ENCODE peak calls at places on chromosomes 12 and 14, in six cellular contexts. U is A549, E is uterus, W is lower lobe of right lung, D is K562, N is HCT116. O is an unnamed sample.

GRCh38 chr12:59928416-59928815 is 332.6 kb downstream of the SLC16A7 start:
- DNase-seq in E (no peak), D (no peak), U (no peak), W (no peak), N (no peak), O (no peak)

GRCh38 chr12:57752668-57753000 is 524 bp upstream of the CDK4 start:
- DNase-seq in E (no peak), U (no peak), N (no peak), D (no peak), W (no peak), O (no peak)

GRCh38 chr14:89861630-89862029 is 92.9 kb downstream of the EFCAB11 start:
- DNase-seq in D (no peak), E (no peak), N (no peak), W (no peak), U (no peak), O (no peak)

GRCh38 chr12:18799561-18799960 is 61.6 kb downstream of the CAPZA3 start:
- DNase-seq in E (no peak), D (no peak), U (no peak), W (no peak), N (no peak), O (no peak)

GRCh38 chr12:95553202-95553943 is 2.1 kb upstream of the USP44 start:
- DNase-seq in W (no peak), D (no peak), U (no peak), N (no peak), E (no peak), O (no peak)

GRCh38 chr12:113781415-113782198 is 184.5 kb downstream of the RBM19 start:
- DNase-seq in W (no peak), D (no peak), E (no peak), U (no peak), N (no peak), O (no peak)

GRCh38 chr14:90726656-90727055 is 89.6 kb downstream of the TTC7B start:
- DNase-seq in U (no peak), D (no peak), N (peak), W (peak), E (peak), O (peak)

GRCh38 chr12:103350116-103350515 is 145.7 kb downstream of the C12orf42 start:
- DNase-seq in D (no peak), W (no peak), E (no peak), U (no peak), N (peak), O (no peak)

GRCh38 chr14:62655161-62655560 is 390.1 kb downstream of the KCNH5 start:
- DNase-seq in U (no peak), N (no peak), D (no peak), W (no peak), E (no peak), O (no peak)

GRCh38 chr12:71693126-71693525 is 7.2 kb downstream of the TMEM19 start:
- DNase-seq in W (no peak), E (no peak), N (no peak), D (no peak), U (no peak), O (no peak)
- H3K4me3 ChIP-seq in W (no peak), E (no peak), N (no peak), D (no peak), U (no peak), O (no peak)

GRCh38 chr12:90940872-90941499 is 14.0 kb downstream of the CCER1 start:
- DNase-seq in U (peak), W (no peak), D (no peak), N (peak), E (no peak), O (no peak)
- H3K27ac ChIP-seq in U (no peak), W (no peak), D (no peak), N (no peak), E (no peak), O (no peak)

DNA sequence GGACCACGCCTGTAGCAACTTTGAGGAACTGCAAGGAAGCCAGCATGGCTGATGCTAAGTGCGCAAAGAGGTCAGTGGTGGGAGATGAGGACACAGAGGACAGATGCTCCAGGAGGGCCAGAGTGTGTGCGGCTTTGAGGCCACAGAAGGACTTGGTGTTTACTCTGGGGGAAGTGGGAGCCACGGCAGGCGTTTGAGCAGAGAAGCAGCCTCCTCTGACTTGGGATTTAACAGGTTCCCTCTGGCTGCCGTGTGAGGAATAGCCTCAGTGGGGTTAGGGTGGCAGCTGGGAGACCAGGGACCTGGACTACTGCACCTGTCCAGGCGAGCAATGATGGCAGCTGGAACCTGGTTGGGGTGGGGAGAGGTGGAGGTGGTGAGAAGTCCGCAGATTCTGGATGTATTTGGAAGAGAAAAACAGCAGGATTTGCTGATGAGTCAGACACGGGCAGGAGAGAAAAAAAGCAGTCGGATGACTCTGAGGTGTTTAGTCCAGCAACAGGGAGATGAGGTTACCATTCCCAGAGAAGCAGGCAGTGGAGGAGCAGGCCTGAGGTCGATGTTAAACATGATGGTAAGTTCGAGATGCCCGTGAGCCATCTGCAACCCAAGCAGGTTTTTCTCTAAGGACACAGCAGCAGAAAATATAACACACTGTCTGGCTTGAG is 143.5 kb downstream of the SCARB1 start:
- DNase-seq in U (peak), N (no peak), E (peak), D (no peak), W (no peak), O (no peak)
- TF ChIP-seq CTCF in U (peak), N (peak), E (peak), D (peak), W (peak), O (no peak)

GRCh38 chr14:61026523-61026922 is 45.5 kb downstream of the SLC38A6 start:
- DNase-seq in N (no peak), D (no peak), E (no peak), U (no peak), W (peak), O (no peak)

GRCh38 chr14:61031026-61031425 is 50.0 kb downstream of the SLC38A6 start:
- DNase-seq in U (no peak), E (no peak), D (no peak), N (no peak), W (no peak), O (no peak)

GRCh38 chr14:61019537-61019936 is 38.5 kb downstream of the SLC38A6 start:
- DNase-seq in N (no peak), U (no peak), D (no peak), W (no peak), E (no peak), O (no peak)

DNA sequence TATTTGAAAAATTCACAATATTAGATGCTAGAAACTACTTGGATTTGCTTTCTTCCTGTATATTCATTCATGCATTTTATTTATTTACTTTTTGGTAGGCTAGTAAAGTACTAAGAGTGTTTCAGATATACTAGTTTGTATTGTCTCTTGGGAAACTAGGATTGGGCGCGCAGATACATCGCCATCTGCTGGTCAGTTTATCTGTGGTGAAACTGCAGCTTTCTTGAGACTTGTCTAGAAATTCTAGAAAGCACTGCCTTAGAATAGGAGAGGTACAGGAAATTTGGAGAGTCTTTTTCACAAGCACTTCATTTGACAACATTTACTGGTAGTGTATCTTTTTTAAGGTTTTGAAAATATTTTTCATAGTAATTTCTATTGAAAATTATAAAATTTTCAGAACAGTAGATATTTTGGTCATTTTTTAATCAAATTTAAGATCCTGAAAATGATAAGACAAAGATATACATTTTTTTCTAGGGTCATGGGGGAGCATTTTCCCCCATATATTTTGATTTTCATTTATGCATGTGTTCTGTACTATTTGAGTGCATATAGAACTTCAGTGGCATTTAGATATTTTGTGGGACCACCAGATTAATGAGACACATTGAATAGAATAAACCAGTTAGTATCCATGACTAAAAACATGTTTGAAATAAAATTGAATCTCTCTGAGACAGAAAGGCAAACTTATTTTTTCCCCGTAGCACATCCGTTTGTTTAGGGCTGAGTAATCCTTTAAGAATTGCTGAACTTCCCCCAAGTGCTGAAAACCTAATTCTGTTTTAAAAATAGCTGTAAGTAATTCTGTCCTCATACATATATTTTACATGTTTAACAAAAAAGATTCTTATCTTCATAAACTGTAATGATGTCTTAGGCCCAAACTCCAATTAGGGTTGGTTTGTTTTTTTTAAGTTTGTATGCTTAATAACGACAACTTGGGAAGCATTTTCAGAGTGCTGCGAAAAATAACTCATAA is 44.5 kb downstream of the SLC38A6 start:
- DNase-seq in N (peak), W (no peak), E (peak), U (peak), D (peak), O (peak)
- H3K4me3 ChIP-seq in N (no peak), W (no peak), E (no peak), U (no peak), D (no peak), O (no peak)

GRCh38 chr12:116540617-116541152 is 18.5 kb upstream of the MAP1LC3B2 start:
- DNase-seq in W (no peak), U (no peak), E (no peak), N (no peak), D (no peak), O (no peak)

GRCh38 chr12:116539361-116539771 is 19.8 kb upstream of the MAP1LC3B2 start:
- DNase-seq in W (no peak), D (no peak), U (no peak), E (no peak), N (no peak), O (no peak)

GRCh38 chr12:116541547-116542344 is 17.4 kb upstream of the MAP1LC3B2 start:
- DNase-seq in E (no peak), U (no peak), D (no peak), N (no peak), W (no peak), O (no peak)

GRCh38 chr12:116538682-116539264 is 20.4 kb upstream of the MAP1LC3B2 start:
- DNase-seq in D (no peak), E (no peak), U (no peak), W (no peak), N (no peak), O (no peak)

DNA sequence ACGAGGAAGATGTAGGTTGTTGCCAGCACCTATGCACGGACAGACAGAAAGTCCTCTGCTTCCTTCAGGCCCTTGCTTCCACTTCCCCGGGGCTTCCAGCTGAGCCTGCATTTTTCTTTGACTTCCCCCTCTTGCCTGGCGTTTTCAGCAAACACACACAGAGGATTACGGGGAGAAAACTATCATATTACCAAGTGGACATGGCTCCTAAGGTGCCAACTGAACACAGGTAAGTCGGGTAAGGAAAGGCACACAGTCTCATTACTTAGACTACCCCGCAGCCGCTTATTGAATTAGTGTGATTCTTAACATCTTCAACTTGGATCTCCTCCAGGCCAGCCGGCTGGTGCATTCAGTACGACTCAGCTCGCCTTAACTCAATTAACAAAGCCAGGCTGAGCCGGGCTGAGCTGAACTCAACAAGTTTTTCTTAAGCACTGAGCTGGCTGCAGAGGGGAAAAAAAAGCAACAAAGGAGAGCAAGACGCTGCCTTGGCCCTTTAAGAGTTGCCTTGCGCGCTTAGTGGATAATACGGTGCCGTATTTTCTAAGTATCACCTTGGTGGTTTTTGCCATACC is 19.2 kb upstream of the MAP1LC3B2 start:
- DNase-seq in U (no peak), N (no peak), D (no peak), W (peak), E (peak), O (peak)
- H3K27ac ChIP-seq in U (peak), N (peak), D (no peak), W (peak), E (peak), O (peak)

GRCh38 chr12:58804749-58805148 is 115.6 kb downstream of the LRIG3 start:
- DNase-seq in N (peak), W (no peak), D (peak), U (peak), E (no peak), O (no peak)
- TF ChIP-seq CTCF in N (no peak), W (no peak), D (no peak), U (peak), E (no peak), O (peak)

GRCh38 chr12:25950329-25951115 is 8.0 kb upstream of the RASSF8 start:
- DNase-seq in U (no peak), W (no peak), N (peak), E (no peak), D (peak), O (no peak)
- H3K4me3 ChIP-seq in U (no peak), W (no peak), N (no peak), E (no peak), D (no peak), O (no peak)

DNA sequence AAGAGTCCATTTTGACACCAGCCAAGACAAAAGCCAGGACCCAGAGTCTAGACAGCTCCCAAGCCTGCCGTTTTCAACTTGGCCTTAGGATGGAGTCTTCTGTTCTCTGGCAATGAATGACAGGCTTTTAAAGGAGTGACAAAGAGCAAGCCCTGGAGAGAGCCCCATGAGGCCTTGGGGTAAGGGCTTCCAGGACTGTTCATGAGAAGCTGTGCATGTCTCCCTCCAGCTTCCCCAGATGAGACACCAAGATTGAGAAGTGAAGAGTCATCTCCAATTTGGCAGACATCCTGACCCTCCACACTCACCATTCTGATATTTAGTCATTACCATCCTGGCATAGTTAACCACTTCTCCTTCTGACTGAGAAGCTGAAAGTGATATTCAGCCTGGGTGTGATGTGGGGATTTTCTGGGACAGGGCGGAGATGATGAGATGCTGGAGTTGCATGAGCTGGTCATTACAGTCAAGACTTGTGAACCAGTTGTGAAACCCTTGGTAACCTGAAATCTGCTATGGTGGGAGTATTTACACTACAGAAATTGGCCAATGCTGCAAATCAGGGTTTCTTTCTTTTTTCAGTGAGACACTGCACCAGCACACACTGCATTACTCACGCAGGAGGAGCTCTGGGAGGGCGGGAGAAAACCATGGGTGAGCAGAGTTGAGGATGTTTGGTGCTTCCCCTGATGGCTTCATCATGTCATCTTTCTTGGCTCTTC is 77.8 kb downstream of the VCPKMT start:
- DNase-seq in U (peak), W (no peak), N (no peak), E (peak), D (no peak), O (no peak)
- H3K27ac ChIP-seq in U (peak), W (peak), N (peak), E (peak), D (peak), O (no peak)